ENCODE peak calls at places on chromosomes 6 and 20, in nine cellular contexts. K is AML-193; B is coronary artery; F is SK-N-SH; U is CD8-positive, alpha-beta T cell; A is T-helper 22 cell; J is T1000; N is effector CD4-positive, alpha-beta T cell; X is activated CD8-positive, alpha-beta T cell treated with anti-CD3 and anti-CD28 coated beads, Interleukin-2, amount 10 ng/mL, durations not matched to agents 7 days and 5 days. T is an unnamed sample.

GRCh38 chr20:33337531-33338165 is 54.6 kb downstream of the BPIFB1 start:
- DNase-seq in K (no peak), B (no peak), F (no peak), U (no peak), A (no peak), J (no peak), N (no peak), X (no peak), T (no peak)

GRCh38 chr6:168111911-168112310 is 32.9 kb upstream of the FRMD1 start:
- DNase-seq in K (no peak), B (no peak), F (no peak), U (no peak), A (no peak), J (no peak), N (no peak), X (no peak), T (no peak)

GRCh38 chr20:62716198-62716940 is 7.7 kb downstream of the NTSR1 start:
- DNase-seq in K (no peak), B (no peak), F (no peak), U (peak; percentile 50), A (peak; percentile 26), J (no peak), N (peak; percentile 32), X (peak; percentile 57), T (no peak)

GRCh38 chr20:8176276-8176675 is 44.2 kb downstream of the PLCB1 start:
- DNase-seq in K (no peak), B (no peak), F (no peak), U (no peak), A (no peak), J (no peak), N (no peak), X (no peak), T (no peak)

GRCh38 chr20:59731371-59731770 is 127.0 kb downstream of the PHACTR3 start:
- DNase-seq in K (no peak), B (no peak), F (peak; percentile 59), U (no peak), A (no peak), J (no peak), N (no peak), X (no peak), T (no peak)

GRCh38 chr6:37099442-37099841 is 70.5 kb upstream of the PIM1 start:
- DNase-seq in K (peak; percentile 54), B (no peak), F (no peak), U (no peak), A (no peak), J (no peak), N (no peak), X (no peak), T (no peak)

GRCh38 chr6:124798942-124799496 is 163.2 kb upstream of the RNF217 start:
- DNase-seq in K (peak; percentile 4), B (no peak), F (no peak), U (no peak), A (no peak), J (no peak), N (no peak), X (no peak), T (peak; percentile 27)

GRCh38 chr20:1883986-1884385 is 11.2 kb upstream of the SIRPA start:
- DNase-seq in K (no peak), B (no peak), F (no peak), U (no peak), A (no peak), J (no peak), N (no peak), X (no peak), T (no peak)

GRCh38 chr20:25281541-25281991 is 33.7 kb downstream of the PYGB start:
- DNase-seq in K (no peak), B (no peak), F (no peak), U (no peak), A (no peak), J (no peak), N (no peak), X (no peak), T (no peak)

GRCh38 chr6:113672691-113673149 is 184.4 kb upstream of the MARCKS start:
- DNase-seq in K (peak; percentile 49), B (no peak), F (peak; percentile 69), U (no peak), A (no peak), J (no peak), N (no peak), X (no peak), T (no peak)

GRCh38 chr6:74249658-74250057 is 553.7 kb downstream of the CD109 start:
- DNase-seq in K (no peak), B (no peak), F (no peak), U (no peak), A (no peak), J (no peak), N (no peak), X (no peak), T (peak; percentile 7)

GRCh38 chr6:43505718-43506117 is 4.4 kb downstream of the LRRC73 start:
- DNase-seq in K (no peak), B (no peak), F (no peak), U (no peak), A (no peak), J (no peak), N (no peak), X (no peak), T (no peak)

GRCh38 chr6:13715444-13715883 is 3.8 kb upstream of the RANBP9 start:
- DNase-seq in K (peak; percentile 64), B (no peak), F (no peak), U (no peak), A (no peak), J (no peak), N (no peak), X (peak; percentile 38), T (no peak)

GRCh38 chr6:47044418-47044817 is 2.3 kb upstream of the ADGRF1 start:
- DNase-seq in K (peak; percentile 26), B (no peak), F (no peak), U (no peak), A (no peak), J (no peak), N (no peak), X (no peak), T (no peak)

GRCh38 chr6:157023958-157024357 is 246.8 kb downstream of the ARID1B start:
- DNase-seq in K (no peak), B (no peak), F (no peak), U (no peak), A (no peak), J (no peak), N (no peak), X (no peak), T (peak; percentile 46)

GRCh38 chr6:20574355-20574754 is 40.1 kb downstream of the CDKAL1 start:
- DNase-seq in K (no peak), B (no peak), F (no peak), U (no peak), A (no peak), J (no peak), N (no peak), X (no peak), T (peak; percentile 35)

GRCh38 chr6:134516582-134516981 is 198.7 kb upstream of the SGK1 start:
- DNase-seq in K (no peak), B (no peak), F (no peak), U (no peak), A (no peak), J (no peak), N (no peak), X (no peak), T (no peak)

GRCh38 chr6:11324453-11325023 is 92.1 kb upstream of the NEDD9 start:
- DNase-seq in K (no peak), B (no peak), F (no peak), U (no peak), A (no peak), J (no peak), N (no peak), X (peak; percentile 60), T (peak; percentile 50)

GRCh38 chr6:108134213-108134973 is 31.4 kb upstream of the NR2E1 start:
- DNase-seq in K (no peak), B (no peak), F (no peak), U (no peak), A (no peak), J (no peak), N (no peak), X (no peak), T (no peak)

GRCh38 chr20:30811896-30812671 is 445.4 kb upstream of the DEFB115 start:
- DNase-seq in K (no peak), B (peak; percentile 84), F (peak; percentile 88), U (no peak), A (no peak), J (no peak), N (no peak), X (no peak), T (no peak)

GRCh38 chr6:130913119-130913518 is 85.9 kb downstream of the SMLR1 start:
- DNase-seq in K (no peak), B (no peak), F (no peak), U (no peak), A (no peak), J (no peak), N (no peak), X (peak; percentile 53), T (peak; percentile 85)

GRCh38 chr6:158519761-158520160 is 40.1 kb upstream of the TMEM181 start:
- DNase-seq in K (no peak), B (no peak), F (no peak), U (no peak), A (no peak), J (no peak), N (no peak), X (no peak), T (no peak)

GRCh38 chr6:35294308-35294945 is 3.2 kb upstream of the DEF6 start:
- DNase-seq in K (peak; percentile 34), B (no peak), F (peak; percentile 86), U (peak; percentile 40), A (peak; percentile 17), J (no peak), N (peak; percentile 43), X (peak; percentile 71), T (peak; percentile 57)

GRCh38 chr6:14734416-14735340 is 511.2 kb upstream of the JARID2 start:
- DNase-seq in K (peak; percentile 77), B (peak; percentile 41), F (no peak), U (no peak), A (no peak), J (no peak), N (no peak), X (peak; percentile 62), T (peak; percentile 98)

GRCh38 chr20:46995561-46996142 is 101.0 kb downstream of the EYA2 start:
- DNase-seq in K (no peak), B (no peak), F (no peak), U (no peak), A (no peak), J (no peak), N (no peak), X (no peak), T (no peak)

GRCh38 chr6:44043036-44043478 is 84.2 kb downstream of the MRPL14 start:
- DNase-seq in K (no peak), B (no peak), F (no peak), U (no peak), A (no peak), J (no peak), N (no peak), X (no peak), T (peak; percentile 54)

GRCh38 chr6:134621858-134622257 is 303.9 kb upstream of the SGK1 start:
- DNase-seq in K (no peak), B (no peak), F (no peak), U (no peak), A (no peak), J (no peak), N (no peak), X (no peak), T (no peak)

GRCh38 chr20:8361008-8361652 is 229.1 kb downstream of the PLCB1 start:
- DNase-seq in K (no peak), B (no peak), F (no peak), U (no peak), A (no peak), J (peak; percentile 12), N (no peak), X (no peak), T (no peak)

GRCh38 chr6:118812972-118813371 is 81.0 kb upstream of the ASF1A start:
- DNase-seq in K (no peak), B (no peak), F (no peak), U (no peak), A (no peak), J (no peak), N (no peak), X (no peak), T (peak; percentile 10)

GRCh38 chr6:38164131-38164481 is 344.6 kb downstream of the ZFAND3 start:
- DNase-seq in K (no peak), B (no peak), F (no peak), U (no peak), A (no peak), J (no peak), N (no peak), X (no peak), T (no peak)

GRCh38 chr6:126475449-126475848 is 135.5 kb downstream of the CENPW start:
- DNase-seq in K (no peak), B (no peak), F (no peak), U (no peak), A (no peak), J (no peak), N (no peak), X (no peak), T (no peak)

T was measured in OCI-M1.